ENCODE peak calls at places on chromosome 19, in seven cellular contexts. Q, V, G, O, J, F and N are unnamed samples.

GRCh38 chr19:30228726-30229523 is 143.3 kb upstream of the ZNF536 start:
- DNase-seq in Q (no peak), V (no peak), G (no peak), O (no peak), J (no peak), F (no peak), N (peak)

GRCh38 chr19:4584670-4585460 is 25.4 kb upstream of the SEMA6B start:
- DNase-seq in Q (no peak), V (no peak), G (no peak), O (no peak), J (no peak), F (no peak), N (no peak)

GRCh38 chr19:30606114-30607050 is 234.2 kb downstream of the ZNF536 start:
- DNase-seq in Q (no peak), V (no peak), G (no peak), O (no peak), J (no peak), F (no peak), N (no peak)

GRCh38 chr19:21568816-21569496 is 63.6 kb downstream of the ZNF429 start:
- DNase-seq in Q (peak), V (peak), G (peak), O (peak), J (peak), F (peak), N (peak)

GRCh38 chr19:3670796-3671679 is 29.2 kb downstream of the PIP5K1C start:
- DNase-seq in Q (no peak), V (peak), G (peak), O (peak), J (no peak), F (no peak), N (peak)

GRCh38 chr19:556611-557382 is 12.9 kb downstream of the GZMM start:
- DNase-seq in Q (no peak), V (no peak), G (no peak), O (no peak), J (no peak), F (no peak), N (no peak)

GRCh38 chr19:41376241-41376997 is at the start of gene TMEM91:
- DNase-seq in Q (no peak), V (peak), G (peak), O (peak), J (no peak), F (peak), N (peak)

GRCh38 chr19:1862424-1863307 is 713 bp downstream of the KLF16 start:
- DNase-seq in Q (no peak), V (no peak), G (peak), O (peak), J (no peak), F (peak), N (no peak)

GRCh38 chr19:8096071-8096470 is 43.5 kb downstream of the CCL25 start:
- DNase-seq in Q (no peak), V (no peak), G (no peak), O (no peak), J (no peak), F (no peak), N (no peak)

GRCh38 chr19:4909172-4909896 is at the start of gene UHRF1:
- DNase-seq in Q (no peak), V (peak), G (no peak), O (no peak), J (no peak), F (peak), N (no peak)

GRCh38 chr19:7346488-7346971 is 2.2 kb upstream of the ARHGEF18 start:
- DNase-seq in Q (no peak), V (no peak), G (peak), O (no peak), J (no peak), F (peak), N (no peak)

GRCh38 chr19:29528350-29528945 is 2.7 kb downstream of the VSTM2B start:
- DNase-seq in Q (no peak), V (peak), G (peak), O (no peak), J (peak), F (peak), N (peak)

GRCh38 chr19:29562299-29563297 is 36.8 kb downstream of the VSTM2B start:
- DNase-seq in Q (no peak), V (no peak), G (no peak), O (peak), J (no peak), F (no peak), N (no peak)

GRCh38 chr19:28126499-28126898 is 1086.5 kb downstream of the UQCRFS1 start:
- DNase-seq in Q (no peak), V (no peak), G (no peak), O (no peak), J (no peak), F (no peak), N (no peak)

GRCh38 chr19:4754248-4754647 is 30.6 kb upstream of the DPP9 start:
- DNase-seq in Q (no peak), V (no peak), G (no peak), O (no peak), J (no peak), F (no peak), N (no peak)

GRCh38 chr19:30812099-30812684 is 440.0 kb downstream of the ZNF536 start:
- DNase-seq in Q (no peak), V (no peak), G (no peak), O (no peak), J (no peak), F (no peak), N (no peak)

GRCh38 chr19:28292822-28293500 is 920.0 kb downstream of the UQCRFS1 start:
- DNase-seq in Q (no peak), V (no peak), G (no peak), O (no peak), J (no peak), F (no peak), N (no peak)

GRCh38 chr19:4878491-4878968 is 11.1 kb upstream of the PLIN3 start:
- DNase-seq in Q (no peak), V (no peak), G (no peak), O (no peak), J (no peak), F (no peak), N (no peak)

GRCh38 chr19:46017095-46017429 is 5.8 kb downstream of the PGLYRP1 start:
- DNase-seq in Q (no peak), V (no peak), G (no peak), O (no peak), J (no peak), F (no peak), N (no peak)

GRCh38 chr19:46016426-46017094 is 6.3 kb downstream of the PGLYRP1 start:
- DNase-seq in Q (no peak), V (peak), G (peak), O (peak), J (peak), F (peak), N (peak)

GRCh38 chr19:46018729-46019251 is 4.1 kb downstream of the PGLYRP1 start:
- DNase-seq in Q (no peak), V (no peak), G (no peak), O (no peak), J (no peak), F (no peak), N (no peak)

GRCh38 chr19:46019270-46019669 is 3.6 kb downstream of the PGLYRP1 start:
- DNase-seq in Q (no peak), V (no peak), G (no peak), O (no peak), J (no peak), F (no peak), N (no peak)

GRCh38 chr19:46017874-46018675 is 4.8 kb downstream of the PGLYRP1 start:
- DNase-seq in Q (no peak), V (no peak), G (no peak), O (no peak), J (no peak), F (no peak), N (no peak)
- TF ChIP-seq CTCF in Q (no peak), V (no peak), G (no peak), O (no peak), J (no peak), F (no peak), N (no peak)

DNA sequence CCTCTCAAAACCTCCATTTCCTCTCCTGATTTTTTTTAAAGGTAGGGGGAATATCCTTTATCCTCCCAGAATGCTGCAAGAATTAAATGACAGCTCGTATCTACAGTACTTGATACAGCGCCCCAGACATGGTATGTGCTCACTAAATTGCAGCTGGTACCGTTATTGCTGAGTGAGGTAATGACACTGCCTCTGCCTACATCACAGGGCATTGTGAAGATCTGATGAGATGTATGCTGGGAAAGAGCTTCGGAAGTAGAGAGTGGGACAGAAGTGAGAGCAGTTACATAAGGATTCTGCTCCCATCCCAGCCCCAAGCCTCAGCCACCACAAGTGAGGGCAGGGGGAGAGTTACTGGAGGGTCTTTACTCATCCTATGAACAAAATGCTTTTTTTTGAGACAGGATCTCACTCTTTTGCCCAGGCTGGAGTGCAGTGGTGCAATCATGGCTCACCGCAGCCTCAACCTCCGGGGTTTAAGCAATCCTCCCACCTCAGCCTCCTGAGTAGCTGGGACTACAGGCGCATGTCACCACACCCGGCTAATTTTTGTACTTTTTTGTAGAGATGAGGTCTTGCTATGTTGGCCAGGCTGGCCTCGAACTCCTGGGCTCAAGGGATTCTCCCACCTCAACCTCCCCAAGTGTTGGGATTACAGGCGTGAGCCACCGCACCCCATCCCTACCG is 1.7 kb upstream of the FKRP start:
- DNase-seq in Q (no peak), V (no peak), G (no peak), O (no peak), J (no peak), F (no peak), N (no peak)
- H3K4me3 ChIP-seq in Q (peak), V (no peak), G (no peak), O (no peak), J (peak), F (no peak), N (peak)

DNA sequence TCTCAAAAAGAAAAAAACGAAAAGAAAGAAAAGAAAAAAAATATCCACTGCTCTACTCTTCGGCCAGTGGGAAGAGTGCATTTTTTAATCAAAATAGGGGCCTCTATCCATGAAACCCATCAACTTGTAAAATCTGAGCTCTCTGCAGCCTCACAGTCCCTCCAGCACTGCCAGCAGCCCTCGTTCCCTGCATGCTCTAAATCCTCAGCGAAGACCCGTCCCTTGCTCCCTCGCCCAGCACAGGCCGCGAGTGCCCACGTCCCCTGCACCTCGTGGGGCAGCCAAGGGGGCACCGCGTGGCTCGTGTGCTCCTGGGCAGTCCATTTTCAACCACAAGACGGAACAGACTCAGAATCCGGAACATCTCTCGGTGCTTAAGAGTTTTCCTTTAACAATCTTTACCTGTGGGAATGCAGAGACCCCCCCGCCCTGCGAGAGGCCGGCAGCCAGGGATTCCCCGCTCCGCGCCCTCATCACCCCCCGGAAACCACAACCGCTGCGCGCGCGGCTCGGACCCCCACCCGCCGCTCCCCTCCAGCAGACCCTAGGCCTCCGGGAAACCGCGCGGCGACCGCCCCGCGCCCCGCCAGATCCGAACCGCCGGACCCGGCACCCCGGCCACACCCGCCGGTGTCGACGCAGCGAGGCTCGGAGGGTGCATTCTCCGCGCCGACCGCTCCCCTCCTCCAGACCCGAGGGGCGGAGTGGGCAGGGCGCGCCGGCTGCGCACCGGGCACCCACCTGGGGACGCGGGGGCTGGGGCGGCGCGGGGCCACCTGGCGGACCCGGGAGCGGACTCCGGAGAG is 624 bp downstream of the ANKRD27 start:
- DNase-seq in Q (no peak), V (no peak), G (no peak), O (no peak), J (no peak), F (no peak), N (no peak)
- TF ChIP-seq CTCF in Q (no peak), V (no peak), G (no peak), O (no peak), J (no peak), F (no peak), N (no peak)

DNA sequence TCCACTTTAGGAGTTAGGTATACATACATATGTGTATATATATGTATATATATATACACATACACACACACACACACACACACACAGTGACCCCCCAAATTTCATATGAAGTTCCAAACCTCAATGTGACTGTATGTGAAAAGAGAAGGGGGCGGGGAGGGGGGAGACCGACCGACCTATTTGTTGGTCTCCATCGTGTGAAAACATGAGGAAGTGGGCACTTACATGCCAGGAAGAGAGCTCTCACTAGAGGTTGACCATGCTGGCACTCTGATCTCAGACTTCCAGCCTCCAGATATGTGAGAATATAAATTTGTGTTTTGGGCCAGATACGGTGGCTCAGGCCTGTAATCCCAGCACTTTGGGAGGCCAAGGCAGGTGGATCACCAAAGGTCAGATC is 24.6 kb downstream of the ZNF562 start:
- DNase-seq in Q (no peak), V (no peak), G (no peak), O (no peak), J (no peak), F (no peak), N (no peak)
- H3K4me3 ChIP-seq in Q (no peak), V (no peak), G (no peak), O (no peak), J (no peak), F (no peak), N (no peak)

GRCh38 chr19:57583521-57584416 is at the start of gene ZIK1:
- DNase-seq in Q (peak), V (peak), G (peak), O (peak), J (peak), F (peak), N (peak)
- TF ChIP-seq CTCF in Q (peak), V (no peak), G (no peak), O (no peak), J (no peak), F (no peak), N (no peak)

GRCh38 chr19:46339491-46339890 is 7.4 kb upstream of the PPP5C start:
- DNase-seq in Q (no peak), V (no peak), G (peak), O (no peak), J (no peak), F (no peak), N (no peak)

GRCh38 chr19:46344363-46344762 is 2.5 kb upstream of the PPP5C start:
- DNase-seq in Q (no peak), V (no peak), G (no peak), O (no peak), J (no peak), F (no peak), N (no peak)

GRCh38 chr19:46345157-46345556 is 1.7 kb upstream of the PPP5C start:
- DNase-seq in Q (no peak), V (no peak), G (no peak), O (no peak), J (no peak), F (no peak), N (no peak)

GRCh38 chr19:46340051-46340659 is 6.7 kb upstream of the PPP5C start:
- DNase-seq in Q (no peak), V (no peak), G (no peak), O (no peak), J (no peak), F (no peak), N (no peak)

DNA sequence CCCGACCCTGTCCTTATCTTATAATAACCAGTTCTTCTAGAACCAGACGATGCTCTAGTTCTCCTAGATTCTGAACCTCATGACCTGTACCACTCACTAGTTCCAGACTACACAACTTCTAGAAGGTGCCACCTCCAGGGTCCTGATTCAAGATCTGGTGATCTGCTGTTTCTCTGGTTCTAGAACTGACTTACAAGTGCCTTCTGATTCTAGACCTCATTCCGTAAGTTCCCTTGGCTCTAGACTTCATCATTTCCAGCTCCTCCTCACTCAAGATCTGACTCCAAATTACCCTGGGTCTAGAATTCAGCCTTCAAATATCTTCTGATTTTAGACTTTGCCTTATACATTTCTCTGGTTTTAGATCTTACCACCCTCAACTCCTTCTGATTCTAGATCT is 5.0 kb upstream of the PPP5C start:
- DNase-seq in Q (no peak), V (no peak), G (no peak), O (no peak), J (no peak), F (no peak), N (no peak)
- H3K4me3 ChIP-seq in Q (no peak), V (no peak), G (no peak), O (no peak), J (no peak), F (no peak), N (no peak)

GRCh38 chr19:34241513-34242337 is 12.6 kb upstream of the GARRE1 start:
- DNase-seq in Q (no peak), V (peak), G (peak), O (no peak), J (no peak), F (peak), N (no peak)

GRCh38 chr19:34236035-34236793 is 18.1 kb upstream of the GARRE1 start:
- DNase-seq in Q (peak), V (peak), G (no peak), O (peak), J (no peak), F (no peak), N (no peak)

GRCh38 chr19:34235425-34235940 is 18.9 kb upstream of the GARRE1 start:
- DNase-seq in Q (no peak), V (no peak), G (no peak), O (no peak), J (no peak), F (no peak), N (no peak)

GRCh38 chr19:34237283-34237682 is 17.1 kb upstream of the GARRE1 start:
- DNase-seq in Q (no peak), V (no peak), G (no peak), O (no peak), J (no peak), F (no peak), N (no peak)

DNA sequence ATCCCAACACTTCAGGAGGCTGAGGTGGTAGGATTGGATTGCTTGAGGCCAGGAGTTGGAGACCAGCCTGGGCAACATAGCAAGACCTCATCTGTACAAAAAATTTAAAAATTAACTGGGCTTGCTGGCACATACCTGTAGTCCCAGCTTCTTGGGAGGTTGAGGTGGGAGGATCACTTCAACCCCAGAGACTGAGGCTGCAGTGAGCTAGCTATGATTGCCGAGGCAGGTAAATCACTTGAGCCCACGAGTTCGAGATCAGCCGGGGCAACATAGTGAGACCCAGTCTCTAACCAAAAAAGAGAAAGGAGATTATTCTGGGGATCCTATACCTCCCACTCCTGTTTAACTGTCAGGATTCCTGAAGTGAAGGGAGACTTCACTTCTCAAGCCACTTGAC is 16.4 kb upstream of the GARRE1 start:
- DNase-seq in Q (no peak), V (no peak), G (no peak), O (peak), J (no peak), F (no peak), N (no peak)
- TF ChIP-seq CTCF in Q (no peak), V (no peak), G (no peak), O (no peak), J (no peak), F (no peak), N (no peak)

DNA sequence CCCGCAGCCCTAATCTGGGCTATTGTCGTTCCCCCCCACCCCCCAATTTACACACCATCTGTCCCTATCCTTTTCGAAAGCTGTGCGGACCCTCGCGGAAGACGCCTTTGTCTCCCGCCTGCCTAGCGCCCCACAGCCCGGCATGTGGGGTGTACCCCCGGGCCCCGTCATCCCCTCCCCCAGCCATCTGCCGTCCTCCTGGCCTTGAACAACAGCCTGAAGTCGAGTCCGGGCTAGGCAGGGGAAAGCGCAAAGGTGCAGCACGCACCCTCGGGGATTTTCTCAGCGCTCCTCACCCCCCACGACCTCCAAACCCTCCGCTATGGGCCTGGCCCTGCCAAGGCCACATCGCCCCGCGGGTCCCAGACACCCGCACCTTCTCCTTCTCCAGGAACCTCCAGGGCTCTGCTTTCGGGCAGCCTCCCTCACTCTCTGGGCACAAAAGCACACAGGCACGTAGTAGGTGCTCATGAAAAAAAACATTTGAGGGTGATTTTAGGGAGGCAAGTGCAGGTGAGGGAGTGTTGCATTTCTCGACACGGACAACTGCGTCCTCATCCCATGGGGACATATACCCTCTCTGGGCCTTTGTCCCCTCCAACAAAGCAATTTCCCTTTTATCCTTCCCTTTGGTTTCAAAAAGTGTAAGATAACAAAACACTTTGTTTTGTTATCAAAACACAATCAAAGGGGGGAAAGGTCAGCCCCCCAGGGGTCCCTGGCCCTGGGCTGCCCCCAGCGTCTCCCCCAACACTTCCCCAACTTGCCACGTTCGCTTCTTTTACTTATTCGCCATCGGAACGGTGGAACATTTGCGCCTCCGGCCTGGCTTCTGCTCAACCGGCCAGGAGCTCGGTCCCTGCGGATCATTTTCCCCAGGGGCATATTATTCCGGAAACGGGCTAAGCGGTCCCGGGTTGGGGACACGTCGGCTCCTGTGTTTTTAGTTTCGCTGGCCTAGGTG is 16.4 kb downstream of the CCDC124 start:
- DNase-seq in Q (no peak), V (no peak), G (no peak), O (no peak), J (no peak), F (no peak), N (no peak)
- H3K4me3 ChIP-seq in Q (no peak), V (no peak), G (no peak), O (no peak), J (no peak), F (no peak), N (no peak)